ENCODE peak calls at places on chromosomes 6 and 20, in four cellular contexts. L, Q, U and A are unnamed samples.

GRCh38 chr6:134676307-134677281 is 273.3 kb downstream of the ALDH8A1 start:
- DNase-seq in L (no peak), Q (peak; percentile 40), U (no peak), A (no peak)

GRCh38 chr6:7723041-7723447 is 2.9 kb upstream of the BMP6 start:
- DNase-seq in L (peak; percentile 17), Q (peak; percentile 92), U (peak; percentile 58), A (peak; percentile 69)

GRCh38 chr6:170345662-170346061 is 39.1 kb downstream of the FAM120B start:
- DNase-seq in L (no peak), Q (no peak), U (peak; percentile 11), A (no peak)

GRCh38 chr6:18536693-18537092 is 149.5 kb downstream of the RNF144B start:
- DNase-seq in L (no peak), Q (no peak), U (no peak), A (no peak)

GRCh38 chr6:35955071-35955470 is 34.2 kb upstream of the SRPK1 start:
- DNase-seq in L (no peak), Q (no peak), U (peak; percentile 37), A (no peak)

GRCh38 chr6:149701699-149702098 is 16.2 kb downstream of the LATS1 start:
- DNase-seq in L (no peak), Q (no peak), U (no peak), A (no peak)

GRCh38 chr6:108105584-108105983 is 31.0 kb upstream of the OSTM1 start:
- DNase-seq in L (no peak), Q (peak; percentile 36), U (no peak), A (no peak)

GRCh38 chr6:94362061-94362864 is 942.9 kb upstream of the EPHA7 start:
- DNase-seq in L (no peak), Q (no peak), U (no peak), A (no peak)

GRCh38 chr6:112910256-112910655 is 563.1 kb downstream of the RFPL4B start:
- DNase-seq in L (no peak), Q (peak; percentile 23), U (no peak), A (no peak)

GRCh38 chr20:35523298-35523888 is 6.1 kb downstream of the C20orf173 start:
- DNase-seq in L (no peak), Q (no peak), U (peak; percentile 23), A (peak; percentile 49)

GRCh38 chr6:4032475-4032874 is 46.5 kb downstream of the FAM217A start:
- DNase-seq in L (no peak), Q (no peak), U (no peak), A (no peak)

GRCh38 chr6:108716801-108717791 is 131.1 kb upstream of the ARMC2 start:
- DNase-seq in L (no peak), Q (no peak), U (no peak), A (no peak)

GRCh38 chr6:33797635-33798342 is 6.0 kb downstream of the MLN start:
- DNase-seq in L (no peak), Q (no peak), U (no peak), A (no peak)

GRCh38 chr6:88920088-88920487 is 43.3 kb downstream of the RNGTT start:
- DNase-seq in L (no peak), Q (no peak), U (no peak), A (no peak)

GRCh38 chr20:59804347-59804746 is 129.1 kb downstream of the SYCP2 start:
- DNase-seq in L (no peak), Q (no peak), U (no peak), A (no peak)

GRCh38 chr6:46320505-46320904 is 149.7 kb upstream of the ENPP5 start:
- DNase-seq in L (no peak), Q (no peak), U (no peak), A (no peak)

GRCh38 chr20:41769650-41770049 is 151.5 kb upstream of the CHD6 start:
- DNase-seq in L (no peak), Q (no peak), U (no peak), A (no peak)

GRCh38 chr20:63856111-63856511 is 5.2 kb upstream of the ABHD16B start:
- DNase-seq in L (no peak), Q (no peak), U (no peak), A (no peak)
- H3K4me1 ChIP-seq in L (peaks cover 7% of the 10 kb centered on the region), Q (peaks cover 52% of the 10 kb centered on the region), U (peaks cover 9% of the 10 kb centered on the region), A (peaks cover 22% of the 10 kb centered on the region)

GRCh38 chr20:31476313-31476623 is 1.2 kb downstream of the REM1 start:
- DNase-seq in L (no peak), Q (no peak), U (no peak), A (no peak)

GRCh38 chr20:31474097-31474436 is 860 bp downstream of the DEFB124 start:
- DNase-seq in L (no peak), Q (no peak), U (no peak), A (no peak)

GRCh38 chr20:31475472-31476312 is 604 bp downstream of the REM1 start:
- DNase-seq in L (no peak), Q (no peak), U (no peak), A (no peak)

GRCh38 chr20:31475032-31475431 is at the start of the genes DEFB124 and REM1:
- DNase-seq in L (no peak), Q (no peak), U (no peak), A (peak; percentile 25)

DNA sequence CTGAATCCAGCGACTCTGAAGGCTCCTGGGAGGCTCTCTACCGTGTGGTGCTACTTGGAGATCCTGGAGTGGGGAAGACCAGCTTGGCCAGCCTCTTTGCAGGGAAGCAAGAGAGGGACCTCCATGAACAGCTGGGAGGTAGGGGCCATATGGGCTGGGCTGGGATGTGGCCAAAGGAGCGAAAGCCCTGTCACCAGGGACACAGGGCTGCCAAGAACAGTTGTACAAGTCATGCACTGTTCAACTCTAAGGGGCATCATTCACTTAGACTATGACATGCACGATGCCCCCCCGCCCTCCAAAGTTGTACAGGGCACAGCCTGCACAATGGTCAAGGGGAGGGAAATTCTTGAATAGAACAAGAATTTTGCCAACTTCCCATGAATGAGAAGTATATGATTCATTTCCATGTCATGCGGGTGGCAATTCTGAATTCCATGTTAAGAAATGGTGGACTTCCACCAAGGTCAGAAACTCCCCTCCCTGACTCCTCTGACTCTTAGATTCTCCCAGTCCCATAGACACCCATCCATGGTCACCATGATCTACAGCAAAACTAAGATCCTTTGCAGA is 1.6 kb downstream of the REM1 start:
- DNase-seq in L (no peak), Q (peak; percentile 32), U (no peak), A (no peak)
- H3K9me3 ChIP-seq in L (no peaks in the 10 kb centered on the region), Q (no peaks in the 10 kb centered on the region), U (no peaks in the 10 kb centered on the region), A (no peaks in the 10 kb centered on the region)

GRCh38 chr20:45337367-45338120 is 10.7 kb downstream of the SDC4 start:
- DNase-seq in L (peak; percentile 35), Q (peak; percentile 94), U (peak; percentile 81), A (no peak)

GRCh38 chr20:45339799-45340198 is 8.4 kb downstream of the SDC4 start:
- DNase-seq in L (no peak), Q (no peak), U (no peak), A (no peak)

GRCh38 chr20:45338121-45339030 is 9.8 kb downstream of the SDC4 start:
- DNase-seq in L (no peak), Q (no peak), U (no peak), A (no peak)

GRCh38 chr20:45339084-45339483 is 9.1 kb downstream of the SDC4 start:
- DNase-seq in L (no peak), Q (no peak), U (peak; percentile 85), A (no peak)

GRCh38 chr20:45336530-45337366 is 11.5 kb downstream of the SDC4 start:
- DNase-seq in L (peak; percentile 76), Q (peak; percentile 50), U (peak; percentile 98), A (no peak)
- H3K4me1 ChIP-seq in L (peaks cover 22% of the 10 kb centered on the region), Q (peaks cover 38% of the 10 kb centered on the region), U (peaks cover 64% of the 10 kb centered on the region), A (peaks cover 10% of the 10 kb centered on the region)

GRCh38 chr20:31406115-31406514 is at the start of gene DEFB121:
- DNase-seq in L (no peak), Q (no peak), U (no peak), A (no peak)
- H3K9me3 ChIP-seq in L (no peaks in the 10 kb centered on the region), Q (no peaks in the 10 kb centered on the region), U (peaks cover 6% of the 10 kb centered on the region), A (no peaks in the 10 kb centered on the region)

GRCh38 chr6:136288566-136289326 is 900 bp downstream of the BCLAF1 start:
- DNase-seq in L (peak; percentile 84), Q (peak; percentile 95), U (peak; percentile 96), A (peak; percentile 57)

GRCh38 chr6:136289579-136290405 is at the start of gene BCLAF1:
- DNase-seq in L (peak; percentile 99), Q (peak; percentile 100), U (peak; percentile 98), A (peak; percentile 99)

GRCh38 chr6:136290406-136291010 is 862 bp upstream of the BCLAF1 start:
- DNase-seq in L (peak; percentile 26), Q (peak; percentile 95), U (peak; percentile 77), A (peak; percentile 75)

GRCh38 chr6:136284909-136285308 is 4.7 kb downstream of the BCLAF1 start:
- DNase-seq in L (no peak), Q (peak; percentile 50), U (peak; percentile 60), A (no peak)

GRCh38 chr6:136289327-136289578 is 393 bp downstream of the BCLAF1 start:
- DNase-seq in L (peak; percentile 66), Q (peak; percentile 93), U (peak; percentile 83), A (peak; percentile 94)
- H3K4me1 ChIP-seq in L (peaks cover 16% of the 10 kb centered on the region), Q (peaks cover 21% of the 10 kb centered on the region), U (peaks cover 22% of the 10 kb centered on the region), A (peaks cover 4% of the 10 kb centered on the region)

DNA sequence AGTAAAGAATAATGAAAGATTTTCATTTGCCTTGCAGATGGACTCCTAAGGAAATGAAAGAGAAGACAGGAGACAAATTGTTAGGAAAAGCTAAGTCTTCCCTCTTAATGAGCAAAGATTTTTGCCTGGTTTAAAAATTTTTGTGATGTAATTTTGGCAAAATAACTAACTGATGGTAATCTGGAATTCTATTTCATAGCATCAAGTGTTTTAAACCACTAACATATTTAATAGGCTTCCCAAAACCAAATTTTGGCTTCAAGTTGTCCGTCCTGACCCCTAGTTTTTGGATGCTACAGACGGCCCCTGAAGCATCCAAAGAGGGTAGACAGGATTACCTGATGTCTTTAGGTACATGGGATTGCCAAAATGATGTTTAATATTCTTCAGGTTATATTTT is 124.3 kb downstream of the TPBG start:
- DNase-seq in L (no peak), Q (no peak), U (no peak), A (no peak)
- H3K9me3 ChIP-seq in L (peaks cover 29% of the 10 kb centered on the region), Q (no peaks in the 10 kb centered on the region), U (peaks cover 12% of the 10 kb centered on the region), A (no peaks in the 10 kb centered on the region)

GRCh38 chr20:46402236-46402886 is 4.1 kb downstream of the ELMO2 start:
- DNase-seq in L (no peak), Q (peak; percentile 13), U (no peak), A (no peak)

GRCh38 chr20:46408281-46408731 is 1.9 kb upstream of the ELMO2 start:
- DNase-seq in L (no peak), Q (no peak), U (peak; percentile 37), A (no peak)

GRCh38 chr20:46407671-46407996 is 1.2 kb upstream of the ELMO2 start:
- DNase-seq in L (no peak), Q (no peak), U (no peak), A (no peak)

GRCh38 chr20:46406986-46407670 is 713 bp upstream of the ELMO2 start:
- DNase-seq in L (peak; percentile 35), Q (peak; percentile 19), U (peak; percentile 59), A (peak; percentile 43)

DNA sequence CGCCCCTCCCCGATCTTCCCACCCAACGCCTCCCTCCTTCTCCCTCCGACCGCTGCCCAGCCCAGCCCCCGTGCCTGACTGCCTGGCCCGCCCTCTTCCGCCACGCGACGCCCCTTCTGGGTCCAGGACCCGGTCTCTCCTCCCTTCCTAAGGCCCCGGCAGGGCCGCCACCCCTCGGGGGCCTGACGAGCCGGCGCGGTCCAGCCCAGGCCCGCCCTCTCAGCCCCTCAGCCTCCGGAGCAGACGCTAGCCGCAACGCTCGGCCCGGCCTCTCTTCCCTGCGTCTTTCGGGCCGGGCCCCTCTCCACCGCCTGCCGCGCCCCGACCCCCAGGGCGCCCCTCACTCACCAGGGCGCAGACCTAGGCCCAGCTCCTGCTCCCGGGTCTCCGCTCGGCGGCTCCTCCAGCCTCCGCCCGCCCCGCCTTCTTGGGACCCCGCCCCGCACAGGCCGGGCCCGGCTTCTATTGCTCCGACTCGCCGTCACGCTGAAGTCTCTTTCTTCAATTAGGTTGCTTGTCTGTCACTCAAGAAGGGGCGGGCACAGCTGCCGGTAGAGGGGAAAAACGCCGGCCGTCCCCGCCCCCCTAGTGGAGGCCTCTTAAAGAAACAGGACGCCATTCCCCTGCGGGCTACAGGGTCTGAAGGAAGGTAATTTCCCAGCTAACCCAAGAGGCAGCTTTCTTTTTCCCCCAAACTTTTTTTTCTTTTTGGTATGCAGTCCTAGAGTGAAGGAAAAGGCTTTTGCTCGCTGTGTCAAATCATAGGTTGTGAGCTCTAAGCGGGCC is at the start of gene ELMO2:
- DNase-seq in L (peak; percentile 94), Q (peak; percentile 99), U (peak; percentile 94), A (peak; percentile 98)
- H3K4me1 ChIP-seq in L (peaks cover 24% of the 10 kb centered on the region), Q (peaks cover 16% of the 10 kb centered on the region), U (peaks cover 26% of the 10 kb centered on the region), A (no peaks in the 10 kb centered on the region)